ENCODE peak calls at places on chromosome 11, in nine cellular contexts. F is A549; Z is activated naive CD8-positive, alpha-beta T cell treated with anti-CD3 and anti-CD28 coated beads, Interleukin-2, amount 50 U/mL, for 24 hours; N is amygdala; B is OCI-LY7; C is progenitor cell of endocrine pancreas; X is HCEC 1CT; A is cardiac fibroblast; M is mucosa of descending colon. T is an unnamed sample.
A peak's percentile ranks its signal among the peaks of the same experiment; 100 is the strongest.

GRCh38 chr11:57566035-57566504 is 1.4 kb downstream of the UBE2L6 start:
- DNase-seq in F (no peak), Z (peak; percentile 9), N (no peak), B (peak; percentile 54), C (no peak), X (peak; percentile 52), A (peak; percentile 60), M (no peak), T (no peak)

GRCh38 chr11:64870176-64870892 is 8.1 kb downstream of the EHD1 start:
- DNase-seq in F (no peak), Z (peak; percentile 42), N (no peak), B (no peak), C (peak; percentile 40), X (peak; percentile 38), A (peak; percentile 70), M (no peak), T (no peak)

GRCh38 chr11:98398508-98398907 is 622.2 kb upstream of the CNTN5 start:
- DNase-seq in F (no peak), Z (no peak), N (no peak), B (no peak), C (no peak), X (no peak), A (no peak), M (no peak), T (no peak)

GRCh38 chr11:62432695-62433094 is 13.9 kb downstream of the SCGB1A1 start:
- DNase-seq in F (no peak), Z (no peak), N (no peak), B (no peak), C (no peak), X (no peak), A (no peak), M (no peak), T (no peak)

GRCh38 chr11:96279421-96280290 is 63.3 kb downstream of the MAML2 start:
- DNase-seq in F (no peak), Z (no peak), N (no peak), B (no peak), C (no peak), X (peak; percentile 71), A (peak; percentile 33), M (no peak), T (no peak)

GRCh38 chr11:62489204-62489603 is 57.4 kb downstream of the AHNAK start:
- DNase-seq in F (no peak), Z (no peak), N (no peak), B (no peak), C (no peak), X (peak; percentile 23), A (no peak), M (no peak), T (no peak)

GRCh38 chr11:100870138-100870537 is 183.1 kb downstream of the ARHGAP42 start:
- DNase-seq in F (no peak), Z (no peak), N (no peak), B (no peak), C (no peak), X (no peak), A (no peak), M (no peak), T (no peak)

GRCh38 chr11:97909544-97910394 is 1111.0 kb upstream of the CNTN5 start:
- DNase-seq in F (no peak), Z (no peak), N (no peak), B (no peak), C (no peak), X (no peak), A (peak; percentile 70), M (no peak), T (no peak)

GRCh38 chr11:66868082-66868725 is 11.3 kb downstream of the LRFN4 start:
- DNase-seq in F (no peak), Z (no peak), N (no peak), B (no peak), C (no peak), X (no peak), A (no peak), M (no peak), T (no peak)

GRCh38 chr11:2794947-2795346 is 90.6 kb downstream of the CDKN1C start:
- DNase-seq in F (no peak), Z (no peak), N (no peak), B (no peak), C (peak; percentile 6), X (no peak), A (no peak), M (peak; percentile 33), T (peak; percentile 40)

T was measured in ecto neural progenitor cell.